ENCODE peak calls at places on chromosomes 3 and 15, in four cellular contexts. One of them, this sample, is unnamed.

GRCh38 chr15:74873756-74874424 is 725 bp upstream of the SCAMP2 start:
- DNase-seq in mesendoderm: peak; percentile 67
- DNase-seq in H9: no peak
- DNase-seq in H1: no peak
- DNase-seq in this sample: no peak

GRCh38 chr15:70347766-70348558 is 250.2 kb upstream of the TLE3 start:
- DNase-seq in H1: no peak
- DNase-seq in mesendoderm: no peak
- DNase-seq in H9: no peak
- DNase-seq in this sample: no peak

GRCh38 chr15:57301307-57301706 is 75.0 kb upstream of the CGNL1 start:
- DNase-seq in H9: no peak
- DNase-seq in H1: no peak
- DNase-seq in mesendoderm: no peak
- DNase-seq in this sample: no peak

GRCh38 chr3:80586338-80586737 is 818.5 kb upstream of the ROBO1 start:
- DNase-seq in H1: no peak
- DNase-seq in H9: no peak
- DNase-seq in mesendoderm: no peak
- DNase-seq in this sample: no peak

GRCh38 chr3:63450023-63450422 is 171.9 kb downstream of the SYNPR start:
- DNase-seq in H9: no peak
- DNase-seq in mesendoderm: peak; percentile 75
- DNase-seq in H1: no peak
- DNase-seq in this sample: no peak

GRCh38 chr3:17430574-17430973 is 311.9 kb downstream of the TBC1D5 start:
- DNase-seq in H1: no peak
- DNase-seq in H9: no peak
- DNase-seq in mesendoderm: no peak
- DNase-seq in this sample: no peak

GRCh38 chr3:70556056-70556455 is 243.6 kb upstream of the MDFIC2 start:
- DNase-seq in H9: no peak
- DNase-seq in mesendoderm: no peak
- DNase-seq in H1: no peak
- DNase-seq in this sample: peak; percentile 69

GRCh38 chr3:196143708-196144382 is 62.0 kb upstream of the TFRC start:
- DNase-seq in H1: no peak
- DNase-seq in mesendoderm: no peak
- DNase-seq in H9: no peak
- DNase-seq in this sample: no peak

GRCh38 chr3:25557641-25558040 is 107.1 kb downstream of the TOP2B start:
- DNase-seq in H1: no peak
- DNase-seq in H9: no peak
- DNase-seq in mesendoderm: no peak
- DNase-seq in this sample: no peak

GRCh38 chr3:146655333-146655996 is 50.3 kb upstream of the PLSCR5 start:
- DNase-seq in H1: no peak
- DNase-seq in H9: no peak
- DNase-seq in mesendoderm: no peak
- DNase-seq in this sample: no peak

GRCh38 chr15:68608206-68608843 is 29.5 kb downstream of the CORO2B start:
- DNase-seq in mesendoderm: peak; percentile 44
- DNase-seq in H1: no peak
- DNase-seq in H9: peak; percentile 50
- DNase-seq in this sample: peak; percentile 19

GRCh38 chr15:28096720-28097431 is 2.2 kb downstream of the OCA2 start:
- DNase-seq in mesendoderm: peak; percentile 36
- DNase-seq in H1: no peak
- DNase-seq in H9: peak; percentile 47
- DNase-seq in this sample: no peak

GRCh38 chr3:172646439-172647015 is 64.3 kb downstream of the NCEH1 start:
- DNase-seq in H9: no peak
- DNase-seq in mesendoderm: no peak
- DNase-seq in H1: no peak
- DNase-seq in this sample: peak; percentile 67

GRCh38 chr3:102529452-102529851 is 94.6 kb downstream of the ZPLD1 start:
- DNase-seq in H9: peak; percentile 39
- DNase-seq in H1: peak; percentile 7
- DNase-seq in mesendoderm: peak; percentile 72
- DNase-seq in this sample: peak; percentile 7

GRCh38 chr15:50523736-50524318 is 22.6 kb downstream of the USP50 start:
- DNase-seq in mesendoderm: no peak
- DNase-seq in H1: no peak
- DNase-seq in H9: no peak
- DNase-seq in this sample: no peak

GRCh38 chr3:12934431-12934830 is 93.1 kb upstream of the RPL32 start:
- DNase-seq in H9: no peak
- DNase-seq in H1: no peak
- DNase-seq in mesendoderm: no peak
- DNase-seq in this sample: no peak

GRCh38 chr3:49535971-49536874 is 18.1 kb upstream of the BSN start:
- DNase-seq in H1: no peak
- DNase-seq in H9: no peak
- DNase-seq in mesendoderm: peak; percentile 23
- DNase-seq in this sample: peak; percentile 4

GRCh38 chr3:183485585-183485984 is 57.2 kb upstream of the MCF2L2 start:
- DNase-seq in mesendoderm: no peak
- DNase-seq in H1: no peak
- DNase-seq in H9: no peak
- DNase-seq in this sample: no peak

GRCh38 chr3:188900421-188900941 is 271.3 kb upstream of the TPRG1 start:
- DNase-seq in H9: no peak
- DNase-seq in H1: no peak
- DNase-seq in mesendoderm: no peak
- DNase-seq in this sample: peak; percentile 84

GRCh38 chr3:114973576-114973975 is 173.5 kb downstream of the ZBTB20 start:
- DNase-seq in H9: no peak
- DNase-seq in H1: no peak
- DNase-seq in mesendoderm: no peak
- DNase-seq in this sample: no peak

GRCh38 chr3:138939563-138940241 is 7.2 kb downstream of the FOXL2 start:
- DNase-seq in H1: no peak
- DNase-seq in H9: peak; percentile 70
- DNase-seq in mesendoderm: peak; percentile 63
- DNase-seq in this sample: no peak

GRCh38 chr3:48566401-48566760 is 2.8 kb upstream of the UCN2 start:
- DNase-seq in mesendoderm: no peak
- DNase-seq in H1: no peak
- DNase-seq in H9: no peak
- DNase-seq in this sample: no peak

GRCh38 chr3:118817748-118818165 is 216.9 kb downstream of the IGSF11 start:
- DNase-seq in mesendoderm: peak; percentile 79
- DNase-seq in H1: no peak
- DNase-seq in H9: peak; percentile 60
- DNase-seq in this sample: peak; percentile 57

GRCh38 chr3:196195664-196196255 is 15.4 kb downstream of the ZDHHC19 start:
- DNase-seq in H1: no peak
- DNase-seq in H9: no peak
- DNase-seq in mesendoderm: no peak
- DNase-seq in this sample: no peak

GRCh38 chr3:114569186-114569585 is 275.4 kb downstream of the TIGIT start:
- DNase-seq in H9: no peak
- DNase-seq in mesendoderm: no peak
- DNase-seq in H1: no peak
- DNase-seq in this sample: peak; percentile 68

GRCh38 chr3:99498544-99499234 is 139.7 kb upstream of the COL8A1 start:
- DNase-seq in mesendoderm: peak; percentile 37
- DNase-seq in H9: no peak
- DNase-seq in H1: no peak
- DNase-seq in this sample: peak; percentile 25

GRCh38 chr3:150081084-150081483 is 110.4 kb upstream of the PFN2 start:
- DNase-seq in mesendoderm: no peak
- DNase-seq in H1: no peak
- DNase-seq in H9: no peak
- DNase-seq in this sample: peak; percentile 88

GRCh38 chr3:106068386-106068785 is 199.6 kb upstream of the CBLB start:
- DNase-seq in H1: no peak
- DNase-seq in mesendoderm: no peak
- DNase-seq in H9: no peak
- DNase-seq in this sample: no peak

GRCh38 chr15:78130466-78131294 is 565 bp downstream of the CIB2 start:
- DNase-seq in H1: no peak
- DNase-seq in H9: no peak
- DNase-seq in mesendoderm: no peak
- DNase-seq in this sample: no peak

GRCh38 chr3:168047190-168047795 is 48.4 kb downstream of the GOLIM4 start:
- DNase-seq in H1: no peak
- DNase-seq in H9: no peak
- DNase-seq in mesendoderm: peak; percentile 86
- DNase-seq in this sample: peak; percentile 87

GRCh38 chr15:65373163-65373651 is 4.6 kb downstream of the IGDCC3 start:
- DNase-seq in H9: peak; percentile 19
- DNase-seq in H1: no peak
- DNase-seq in mesendoderm: no peak
- DNase-seq in this sample: no peak

GRCh38 chr3:162337630-162338029 is 841.0 kb downstream of the OTOL1 start:
- DNase-seq in H1: no peak
- DNase-seq in H9: no peak
- DNase-seq in mesendoderm: no peak
- DNase-seq in this sample: peak; percentile 34

GRCh38 chr3:188473591-188474288 is 319.8 kb downstream of the LPP start:
- DNase-seq in H1: no peak
- DNase-seq in mesendoderm: no peak
- DNase-seq in H9: no peak
- DNase-seq in this sample: no peak

DNA sequence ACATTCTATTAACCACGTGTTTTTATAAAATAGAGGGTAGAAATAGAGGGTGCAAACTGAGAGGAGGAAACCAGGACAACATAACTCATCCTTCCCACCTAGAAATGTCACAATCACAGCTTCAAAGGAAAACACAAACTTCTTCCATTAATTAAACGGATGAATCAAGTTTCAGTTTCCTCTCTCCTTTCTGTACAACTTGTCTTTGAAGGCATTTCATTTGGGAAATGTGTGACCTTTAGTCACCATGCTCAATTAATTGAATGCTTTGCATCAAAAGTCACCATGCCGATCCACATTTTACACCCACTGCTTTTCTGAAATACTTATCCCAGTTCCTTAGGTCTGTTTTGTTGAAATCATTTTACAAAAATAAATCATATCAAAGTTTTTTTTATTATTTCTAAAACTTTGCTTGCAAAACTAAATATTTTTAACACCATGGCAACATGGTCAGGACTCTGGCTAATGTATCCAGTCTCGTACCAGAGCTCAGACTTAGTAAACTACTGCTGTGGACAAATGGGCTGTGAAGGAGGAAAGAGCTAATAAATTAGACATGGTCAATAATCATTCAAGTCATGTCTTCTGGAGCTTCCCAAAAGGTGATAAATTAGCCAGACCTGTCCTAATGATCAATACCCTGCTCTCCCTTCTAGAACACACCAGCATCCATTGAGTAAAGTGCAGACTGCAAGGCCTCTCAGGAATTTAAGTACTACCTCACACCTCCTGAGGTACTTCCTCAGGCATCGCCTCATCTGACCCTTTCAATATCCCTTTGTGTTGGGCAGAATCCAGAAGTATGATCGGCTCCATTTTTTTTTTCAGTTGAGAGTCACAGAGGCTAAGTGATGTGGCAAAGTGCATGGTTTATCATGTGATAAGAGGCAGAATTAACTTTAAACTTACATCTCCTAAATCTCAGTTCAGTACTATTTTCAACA is 161.3 kb downstream of the GREM1 start:
- DNase-seq in H9: no peak
- DNase-seq in H1: no peak
- DNase-seq in mesendoderm: peak; percentile 50
- DNase-seq in this sample: no peak
- H3K56ac ChIP-seq in H9: no peak overlapping the region
- H3K56ac ChIP-seq in H1: no peak overlapping the region
- H3K56ac ChIP-seq in mesendoderm: no peak overlapping the region
- H3K56ac ChIP-seq in this sample: no peak overlapping the region

DNA sequence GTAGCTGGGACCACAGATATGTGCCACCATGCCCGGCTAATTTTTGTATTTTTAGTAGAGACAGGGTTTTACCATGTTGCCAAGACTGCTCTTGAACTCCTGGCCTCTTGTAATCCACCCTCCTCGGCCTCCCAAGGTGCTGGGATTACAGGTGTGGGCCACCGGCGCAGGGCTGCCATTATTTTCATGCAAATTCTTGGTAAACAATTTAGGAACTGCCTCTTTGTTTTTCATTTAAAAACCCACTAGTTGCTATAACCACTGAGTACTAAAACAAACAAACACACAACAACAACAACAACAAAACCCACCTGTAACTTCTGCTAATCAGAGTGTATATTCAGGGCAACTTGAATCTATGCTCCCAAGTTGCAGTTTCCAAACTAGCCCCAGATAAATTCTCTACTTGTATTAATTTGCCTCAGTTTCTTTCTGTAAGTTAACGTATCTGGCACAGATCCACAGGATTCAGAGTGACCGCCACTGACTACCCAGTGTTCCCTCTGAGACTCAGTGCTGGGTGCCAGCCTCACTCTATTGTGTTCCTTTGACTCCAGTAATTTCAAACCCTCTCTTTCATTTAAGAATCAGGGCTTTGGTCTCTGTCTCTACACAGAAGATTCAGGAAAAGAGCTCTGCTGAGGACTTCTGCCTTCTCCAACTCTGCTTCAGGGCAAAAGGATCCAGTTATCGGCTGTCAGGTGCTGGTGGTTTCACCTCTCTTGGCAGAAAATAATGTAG is 18.6 kb upstream of the ZNF710 start:
- DNase-seq in mesendoderm: no peak
- DNase-seq in H9: peak; percentile 82
- DNase-seq in H1: no peak
- DNase-seq in this sample: no peak
- H3K56ac ChIP-seq in mesendoderm: peak overlapping the region; percentile 56
- H3K56ac ChIP-seq in H9: no peak overlapping the region
- H3K56ac ChIP-seq in H1: no peak overlapping the region
- H3K56ac ChIP-seq in this sample: no peak overlapping the region

GRCh38 chr15:67084561-67084960 is 19.2 kb downstream of the SMAD3 start:
- DNase-seq in H9: no peak
- DNase-seq in mesendoderm: no peak
- DNase-seq in H1: no peak
- DNase-seq in this sample: no peak
- H3K56ac ChIP-seq in H9: no peak overlapping the region
- H3K56ac ChIP-seq in mesendoderm: no peak overlapping the region
- H3K56ac ChIP-seq in H1: no peak overlapping the region
- H3K56ac ChIP-seq in this sample: no peak overlapping the region

GRCh38 chr15:100602822-100603393 is 519 bp downstream of the ASB7 start:
- DNase-seq in mesendoderm: peak; percentile 88
- DNase-seq in H1: no peak
- DNase-seq in H9: peak; percentile 47
- DNase-seq in this sample: peak; percentile 20
- H3K56ac ChIP-seq in mesendoderm: peak overlapping the region; percentile 90
- H3K56ac ChIP-seq in H1: peak overlapping the region; percentile 49
- H3K56ac ChIP-seq in H9: no peak overlapping the region
- H3K56ac ChIP-seq in this sample: peak overlapping the region; percentile 73

DNA sequence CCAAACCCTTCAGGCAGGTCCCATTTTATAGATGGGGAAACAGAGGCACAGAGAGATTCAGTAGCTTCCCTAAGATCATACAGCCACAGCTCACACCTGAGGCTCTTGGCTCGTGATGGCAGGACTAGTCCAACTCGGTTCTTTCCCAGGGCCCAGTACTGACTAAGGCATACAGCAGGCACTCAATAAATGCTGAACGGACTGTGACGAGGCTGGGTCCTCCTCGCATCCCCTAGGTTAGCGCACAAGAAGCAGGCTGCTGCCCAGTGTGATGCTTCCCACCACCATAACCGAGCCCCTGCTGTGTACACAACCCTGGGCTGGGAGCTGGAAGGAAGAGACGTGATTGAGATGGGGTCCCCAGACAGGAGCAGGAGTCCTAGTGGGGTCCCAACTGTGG is 24.9 kb downstream of the PLXND1 start:
- DNase-seq in H1: no peak
- DNase-seq in mesendoderm: no peak
- DNase-seq in H9: no peak
- DNase-seq in this sample: no peak
- H3K56ac ChIP-seq in H1: no peak overlapping the region
- H3K56ac ChIP-seq in mesendoderm: no peak overlapping the region
- H3K56ac ChIP-seq in H9: no peak overlapping the region
- H3K56ac ChIP-seq in this sample: no peak overlapping the region

This sample was measured in IMR-90.